ENCODE peak calls at places on chromosomes 3 and 15, in ten cellular contexts. F is AG10803, Z is sigmoid colon, Y is mucosa of descending colon, G is left lung, M is lower lobe of right lung, T is astrocyte of the spinal cord, R is HCT116, V is fibroblast of lung, W is OCI-LY7. B is an unnamed sample.

GRCh38 chr3:174376346-174376745 is 482.8 kb upstream of the NAALADL2 start:
- DNase-seq in F (peak), Z (no peak), Y (no peak), G (no peak), M (no peak), T (no peak), R (no peak), V (peak), W (no peak), B (no peak)

GRCh38 chr3:19147905-19148767 is at the start of gene KCNH8:
- DNase-seq in F (no peak), Z (no peak), Y (peak), G (peak), M (no peak), T (no peak), R (no peak), V (no peak), W (peak), B (no peak)

GRCh38 chr3:32457971-32458471 is 44.6 kb downstream of the CMTM6 start:
- DNase-seq in F (no peak), Z (no peak), Y (no peak), G (no peak), M (no peak), T (no peak), R (no peak), V (no peak), W (peak), B (no peak)

GRCh38 chr3:5122030-5122740 is at the start of gene ARL8B:
- DNase-seq in F (peak), Z (peak), Y (peak), G (peak), M (peak), T (peak), R (peak), V (peak), W (peak), B (peak)

GRCh38 chr3:20849975-20850374 is 664.0 kb upstream of the SGO1 start:
- DNase-seq in F (no peak), Z (no peak), Y (no peak), G (no peak), M (no peak), T (no peak), R (no peak), V (no peak), W (no peak), B (no peak)

GRCh38 chr3:189621948-189622603 is 9.1 kb upstream of the TP63 start:
- DNase-seq in F (no peak), Z (no peak), Y (no peak), G (no peak), M (no peak), T (no peak), R (no peak), V (no peak), W (no peak), B (no peak)

GRCh38 chr15:39479916-39480315 is 101.0 kb upstream of the THBS1 start:
- DNase-seq in F (no peak), Z (no peak), Y (no peak), G (no peak), M (no peak), T (no peak), R (no peak), V (peak), W (no peak), B (no peak)

GRCh38 chr3:128397484-128397883 is 69.2 kb downstream of the DNAJB8 start:
- DNase-seq in F (no peak), Z (no peak), Y (no peak), G (no peak), M (no peak), T (no peak), R (no peak), V (no peak), W (no peak), B (no peak)

GRCh38 chr3:164640586-164640985 is 437.7 kb downstream of the SI start:
- DNase-seq in F (peak), Z (no peak), Y (no peak), G (no peak), M (no peak), T (no peak), R (no peak), V (no peak), W (no peak), B (no peak)

GRCh38 chr3:24741506-24741905 is 246.9 kb upstream of the THRB start:
- DNase-seq in F (no peak), Z (no peak), Y (no peak), G (no peak), M (no peak), T (no peak), R (no peak), V (no peak), W (no peak), B (no peak)

GRCh38 chr3:35598804-35599203 is 40.5 kb upstream of the ARPP21 start:
- DNase-seq in F (no peak), Z (no peak), Y (no peak), G (no peak), M (no peak), T (no peak), R (no peak), V (no peak), W (no peak), B (no peak)

GRCh38 chr3:55595420-55595819 is 108.3 kb upstream of the WNT5A start:
- DNase-seq in F (no peak), Z (no peak), Y (no peak), G (no peak), M (no peak), T (no peak), R (no peak), V (no peak), W (no peak), B (no peak)

GRCh38 chr15:74897300-74897701 is 7.5 kb downstream of the MPI start:
- DNase-seq in F (no peak), Z (no peak), Y (no peak), G (no peak), M (no peak), T (no peak), R (no peak), V (no peak), W (no peak), B (no peak)

GRCh38 chr15:93029613-93030429 is 59.2 kb downstream of the RGMA start:
- DNase-seq in F (no peak), Z (peak), Y (no peak), G (peak), M (no peak), T (peak), R (no peak), V (peak), W (no peak), B (no peak)

GRCh38 chr3:135556184-135556583 is 409.3 kb upstream of the PPP2R3A start:
- DNase-seq in F (peak), Z (no peak), Y (no peak), G (no peak), M (no peak), T (no peak), R (no peak), V (no peak), W (no peak), B (no peak)

GRCh38 chr3:33385423-33385822 is 54.8 kb downstream of the UBP1 start:
- DNase-seq in F (no peak), Z (no peak), Y (no peak), G (no peak), M (no peak), T (no peak), R (no peak), V (no peak), W (peak), B (no peak)

GRCh38 chr15:35999211-35999610 is 453.2 kb upstream of the DPH6 start:
- DNase-seq in F (no peak), Z (no peak), Y (no peak), G (no peak), M (no peak), T (no peak), R (no peak), V (peak), W (no peak), B (no peak)

GRCh38 chr3:79396595-79396994 is 371.2 kb downstream of the ROBO1 start:
- DNase-seq in F (no peak), Z (no peak), Y (no peak), G (no peak), M (no peak), T (no peak), R (no peak), V (no peak), W (no peak), B (no peak)

GRCh38 chr3:112114558-112115160 is 18.4 kb downstream of the GCSAM start:
- DNase-seq in F (no peak), Z (no peak), Y (no peak), G (no peak), M (no peak), T (no peak), R (no peak), V (no peak), W (peak), B (no peak)

GRCh38 chr3:160162440-160162839 is 62.8 kb upstream of the C3orf80 start:
- DNase-seq in F (no peak), Z (no peak), Y (no peak), G (no peak), M (no peak), T (no peak), R (no peak), V (no peak), W (no peak), B (no peak)

GRCh38 chr3:4812509-4812908 is 166.7 kb upstream of the BHLHE40 start:
- DNase-seq in F (no peak), Z (no peak), Y (no peak), G (no peak), M (no peak), T (no peak), R (no peak), V (no peak), W (no peak), B (no peak)

GRCh38 chr3:44339990-44340389 is 1.4 kb downstream of the TCAIM start:
- DNase-seq in F (no peak), Z (no peak), Y (no peak), G (no peak), M (no peak), T (no peak), R (no peak), V (no peak), W (peak), B (no peak)

GRCh38 chr3:114706591-114707224 is 412.9 kb downstream of the TIGIT start:
- DNase-seq in F (peak), Z (no peak), Y (no peak), G (no peak), M (no peak), T (peak), R (peak), V (peak), W (no peak), B (no peak)

GRCh38 chr3:188185717-188186236 is 31.8 kb downstream of the LPP start:
- DNase-seq in F (no peak), Z (no peak), Y (peak), G (no peak), M (peak), T (peak), R (no peak), V (no peak), W (no peak), B (no peak)

GRCh38 chr15:93515256-93516044 is 426.4 kb upstream of the RGMA start:
- DNase-seq in F (no peak), Z (peak), Y (no peak), G (no peak), M (no peak), T (no peak), R (no peak), V (no peak), W (no peak), B (no peak)

GRCh38 chr15:96356494-96357455 is 26.3 kb downstream of the NR2F2 start:
- DNase-seq in F (peak), Z (peak), Y (peak), G (peak), M (peak), T (peak), R (peak), V (peak), W (no peak), B (peak)

GRCh38 chr3:6273878-6274277 is 587.0 kb upstream of the GRM7 start:
- DNase-seq in F (no peak), Z (no peak), Y (no peak), G (no peak), M (no peak), T (no peak), R (no peak), V (no peak), W (no peak), B (no peak)

GRCh38 chr3:104596054-104596453 is 770.7 kb upstream of the ALCAM start:
- DNase-seq in F (no peak), Z (no peak), Y (no peak), G (no peak), M (no peak), T (no peak), R (no peak), V (no peak), W (no peak), B (no peak)

DNA sequence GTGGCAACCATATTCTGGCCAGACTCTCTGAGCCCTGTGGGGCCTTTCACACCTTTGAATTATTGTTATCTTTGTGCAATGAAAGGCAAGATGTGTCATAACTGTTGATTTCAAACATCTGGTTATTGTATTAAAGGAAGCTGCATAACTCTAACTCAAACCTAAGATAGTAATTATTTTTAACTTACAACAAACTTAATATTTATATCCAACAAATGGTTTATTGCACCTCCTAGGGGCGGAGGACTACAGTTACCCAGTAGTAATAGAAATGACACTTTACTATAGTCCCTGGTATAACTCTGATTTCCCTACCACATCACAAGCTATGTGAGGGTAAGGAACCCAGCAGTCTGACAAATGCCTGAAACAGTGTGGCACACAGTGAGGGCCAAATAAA is 363.9 kb upstream of the SUCLG2 start:
- DNase-seq in F (no peak), Z (no peak), Y (no peak), G (no peak), M (no peak), T (no peak), R (no peak), V (no peak), W (peak), B (no peak)
- TF ChIP-seq CTCF in F (no peak), Z (no peak), Y (no peak), G (no peak), M (no peak), T (no peak), R (no peak), V (no peak), W (peak), B (peak)

DNA sequence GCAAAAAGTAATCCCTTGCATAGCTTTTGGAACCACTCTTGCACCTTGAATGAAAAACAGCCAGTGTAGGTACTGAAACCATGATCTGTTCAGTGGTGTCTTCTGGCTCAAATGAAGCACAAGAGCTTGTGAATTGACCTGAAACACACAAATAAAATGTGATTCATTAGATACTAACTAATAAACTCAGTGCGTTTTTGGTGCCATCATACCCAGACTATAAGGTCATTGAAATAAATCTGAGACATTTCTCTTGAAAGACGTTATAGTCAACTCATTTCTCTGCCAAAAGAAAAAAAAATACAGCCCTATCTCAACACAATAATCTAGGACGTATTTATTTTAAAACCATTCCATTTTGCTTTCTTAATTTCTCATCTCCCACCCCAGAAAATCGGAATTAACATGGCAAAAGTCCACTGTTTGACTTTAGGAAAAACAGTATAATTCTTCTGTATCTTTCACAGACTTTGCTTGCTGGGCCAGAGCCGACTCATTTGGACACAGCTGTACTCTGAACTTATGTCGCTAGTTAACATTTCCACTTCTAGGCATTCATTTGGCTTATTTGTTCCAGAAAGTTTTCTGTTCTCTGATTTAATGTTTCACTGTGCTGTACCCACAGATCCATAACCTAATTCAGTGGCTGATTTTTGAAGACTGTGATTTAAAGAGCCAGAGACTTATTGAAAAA is 284.9 kb upstream of the TBL1XR1 start:
- DNase-seq in F (peak), Z (no peak), Y (no peak), G (no peak), M (no peak), T (peak), R (no peak), V (peak), W (no peak), B (no peak)
- H3K4me3 ChIP-seq in F (no peak), Z (no peak), Y (no peak), G (no peak), M (no peak), T (no peak), R (no peak), V (no peak), W (no peak), B (no peak)

GRCh38 chr3:63333815-63334214 is 55.7 kb downstream of the SYNPR start:
- DNase-seq in F (peak), Z (no peak), Y (no peak), G (no peak), M (no peak), T (peak), R (no peak), V (peak), W (peak), B (no peak)
- TF ChIP-seq CTCF in F (peak), Z (no peak), Y (no peak), G (no peak), M (no peak), T (peak), R (peak), V (peak), W (peak), B (no peak)

GRCh38 chr3:133505813-133506212 is 67.7 kb upstream of the CDV3 start:
- DNase-seq in F (no peak), Z (no peak), Y (no peak), G (no peak), M (no peak), T (no peak), R (no peak), V (no peak), W (no peak), B (no peak)
- H3K4me3 ChIP-seq in F (no peak), Z (no peak), Y (no peak), G (no peak), M (no peak), T (no peak), R (no peak), V (no peak), W (peak), B (no peak)

GRCh38 chr3:30894521-30895289 is at the start of gene GADL1:
- DNase-seq in F (peak), Z (peak), Y (no peak), G (peak), M (peak), T (peak), R (no peak), V (peak), W (no peak), B (peak)
- TF ChIP-seq CTCF in F (no peak), Z (no peak), Y (no peak), G (no peak), M (no peak), T (no peak), R (no peak), V (no peak), W (no peak), B (no peak)

DNA sequence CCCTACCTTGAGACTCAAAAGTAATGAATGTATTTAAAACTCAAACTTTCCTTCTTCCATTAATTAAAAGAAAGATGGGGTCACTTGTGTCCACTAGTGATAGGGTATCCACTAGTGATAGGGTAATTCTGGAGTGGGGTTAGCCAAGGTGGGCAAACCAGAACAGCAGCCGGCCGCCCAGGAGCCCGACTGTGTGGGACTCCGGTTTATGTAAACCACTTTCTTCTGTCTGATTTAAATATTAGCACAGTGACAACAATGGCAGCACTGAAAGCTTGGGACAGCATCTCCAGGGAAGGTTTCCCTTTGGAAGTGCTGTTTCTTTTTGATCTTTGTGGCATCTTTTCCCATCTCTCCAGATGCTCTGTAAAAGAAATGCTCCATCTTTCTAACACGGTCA is 722 bp downstream of the MYZAP start:
- DNase-seq in F (no peak), Z (no peak), Y (no peak), G (no peak), M (no peak), T (no peak), R (no peak), V (no peak), W (no peak), B (no peak)
- H3K4me3 ChIP-seq in F (no peak), Z (peak), Y (peak), G (peak), M (peak), T (no peak), R (peak), V (no peak), W (no peak), B (no peak)

GRCh38 chr3:139634236-139634635 is 43.5 kb downstream of the NMNAT3 start:
- DNase-seq in F (no peak), Z (no peak), Y (no peak), G (no peak), M (no peak), T (no peak), R (no peak), V (no peak), W (no peak), B (no peak)

GRCh38 chr3:139630532-139630931 is 47.2 kb downstream of the NMNAT3 start:
- DNase-seq in F (no peak), Z (no peak), Y (no peak), G (no peak), M (no peak), T (no peak), R (no peak), V (no peak), W (no peak), B (peak)

GRCh38 chr3:139633511-139633910 is 44.3 kb downstream of the NMNAT3 start:
- DNase-seq in F (no peak), Z (no peak), Y (no peak), G (no peak), M (no peak), T (no peak), R (no peak), V (no peak), W (no peak), B (no peak)

GRCh38 chr3:139627759-139628158 is 50.0 kb downstream of the NMNAT3 start:
- DNase-seq in F (no peak), Z (no peak), Y (no peak), G (no peak), M (no peak), T (no peak), R (no peak), V (no peak), W (no peak), B (no peak)

DNA sequence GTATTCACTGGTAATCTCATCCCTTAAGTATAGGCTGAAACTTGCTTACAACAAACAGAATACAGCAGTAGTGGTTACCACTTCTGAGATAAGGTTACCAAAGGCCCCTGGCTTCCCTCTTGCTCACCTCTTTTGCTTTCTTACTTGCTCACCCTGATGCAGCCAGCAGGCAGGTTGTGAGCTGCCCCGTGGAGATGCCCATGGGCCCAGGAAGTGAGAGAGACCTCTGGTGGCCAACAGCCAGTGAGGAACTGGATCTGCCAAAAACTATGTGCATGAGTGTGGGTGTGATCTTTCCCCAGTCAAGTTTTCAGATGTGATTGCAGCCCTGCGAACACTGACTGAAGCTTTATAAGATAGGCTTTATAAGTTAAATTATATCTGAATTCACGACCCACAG is 48.7 kb downstream of the NMNAT3 start:
- DNase-seq in F (peak), Z (no peak), Y (peak), G (no peak), M (no peak), T (no peak), R (peak), V (peak), W (peak), B (no peak)
- TF ChIP-seq CTCF in F (peak), Z (no peak), Y (no peak), G (no peak), M (peak), T (peak), R (peak), V (peak), W (peak), B (no peak)

GRCh38 chr15:23477920-23478319 is 30.9 kb upstream of the GOLGA6L2 start:
- DNase-seq in F (no peak), Z (no peak), Y (no peak), G (no peak), M (no peak), T (no peak), R (no peak), V (no peak), W (no peak), B (no peak)
- H3K4me3 ChIP-seq in F (no peak), Z (no peak), Y (no peak), G (no peak), M (no peak), T (no peak), R (no peak), V (no peak), W (no peak), B (no peak)